ENCODE peak calls at places on chromosome 5, in five cellular contexts. J is ovary, U is upper lobe of left lung, E is IMR-90, S is adrenal gland. B is an unnamed sample.

GRCh38 chr5:10289353-10289752 is 18.3 kb downstream of the CMBL start:
- DNase-seq in U (peak), E (no peak), S (no peak), J (peak), B (no peak)

GRCh38 chr5:148482697-148483462 is 99.1 kb downstream of the FBXO38 start:
- DNase-seq in U (peak), J (peak), S (peak), E (peak), B (no peak)

GRCh38 chr5:142245776-142246175 is 79.0 kb downstream of the SPRY4 start:
- DNase-seq in S (no peak), U (no peak), E (no peak), J (no peak), B (no peak)

GRCh38 chr5:63963926-63964325 is 1.7 kb upstream of the HTR1A start:
- DNase-seq in U (no peak), J (no peak), S (no peak), E (no peak), B (no peak)

GRCh38 chr5:163347671-163348070 is 89.7 kb upstream of the CCNG1 start:
- DNase-seq in J (peak), S (peak), U (peak), E (peak), B (no peak)

GRCh38 chr5:169431386-169431785 is 130.4 kb upstream of the SLIT3 start:
- DNase-seq in J (no peak), E (no peak), S (no peak), U (no peak), B (no peak)

GRCh38 chr5:19701731-19702130 is 286.3 kb downstream of the CDH18 start:
- DNase-seq in E (no peak), J (no peak), S (no peak), U (no peak), B (no peak)

GRCh38 chr5:89929173-89929572 is 480.4 kb downstream of the CETN3 start:
- DNase-seq in U (no peak), E (no peak), J (no peak), S (no peak), B (no peak)

GRCh38 chr5:141149812-141150211 is at the start of gene PCDHB6:
- DNase-seq in S (no peak), U (no peak), E (peak), J (no peak), B (no peak)

GRCh38 chr5:176388003-176388340 is 426 bp downstream of the NOP16 start:
- DNase-seq in J (no peak), S (no peak), U (no peak), E (peak), B (no peak)

GRCh38 chr5:133523013-133523658 is 89.2 kb downstream of the FSTL4 start:
- DNase-seq in S (no peak), U (no peak), J (no peak), E (no peak), B (no peak)

GRCh38 chr5:21452429-21452828 is 1400.7 kb downstream of the CDH12 start:
- DNase-seq in U (no peak), J (no peak), E (no peak), S (peak), B (no peak)

GRCh38 chr5:132369471-132370240 is at the start of gene SLC22A5:
- DNase-seq in E (peak), S (peak), J (peak), U (peak), B (peak)

GRCh38 chr5:105968961-105969360 is 1701.8 kb downstream of the EFNA5 start:
- DNase-seq in U (no peak), S (no peak), J (no peak), E (no peak), B (no peak)

GRCh38 chr5:139282195-139282557 is 11.4 kb upstream of the MATR3 start:
- DNase-seq in S (no peak), J (no peak), E (peak), U (no peak), B (no peak)

GRCh38 chr5:119217183-119217582 is 138.6 kb upstream of the TNFAIP8 start:
- DNase-seq in U (no peak), S (no peak), E (no peak), J (no peak), B (no peak)

GRCh38 chr5:140321796-140322195 is 18.9 kb upstream of the PFDN1 start:
- DNase-seq in E (no peak), U (peak), S (peak), J (no peak), B (peak)

GRCh38 chr5:33312631-33313030 is 128.1 kb upstream of the TARS1 start:
- DNase-seq in S (no peak), J (no peak), E (peak), U (no peak), B (no peak)

GRCh38 chr5:154236-154635 is 37.1 kb upstream of the LRRC14B start:
- DNase-seq in U (no peak), J (no peak), S (no peak), E (no peak), B (peak)

GRCh38 chr5:159533197-159533596 is 202.9 kb upstream of the IL12B start:
- DNase-seq in U (no peak), J (no peak), S (no peak), E (peak), B (no peak)

GRCh38 chr5:66851306-66851705 is 255.1 kb downstream of the MAST4 start:
- DNase-seq in S (no peak), J (no peak), U (no peak), E (peak), B (no peak)

GRCh38 chr5:109487753-109488420 is 78.1 kb upstream of the PJA2 start:
- DNase-seq in U (no peak), J (no peak), E (no peak), S (no peak), B (no peak)

GRCh38 chr5:136040746-136041415 is 12.1 kb downstream of the TGFBI start:
- DNase-seq in U (no peak), S (no peak), J (no peak), E (no peak), B (no peak)

GRCh38 chr5:171541380-171541779 is 121.9 kb downstream of the FGF18 start:
- DNase-seq in S (no peak), U (no peak), E (no peak), J (no peak), B (no peak)

GRCh38 chr5:135034963-135035677 is 1.1 kb upstream of the PITX1 start:
- DNase-seq in J (no peak), S (no peak), U (no peak), E (no peak), B (no peak)

GRCh38 chr5:144236479-144236878 is 65.8 kb downstream of the KCTD16 start:
- DNase-seq in S (no peak), U (no peak), E (no peak), J (no peak), B (no peak)

GRCh38 chr5:135465391-135466122 is 13.4 kb upstream of the TIFAB start:
- DNase-seq in S (no peak), U (no peak), E (no peak), J (peak), B (no peak)

GRCh38 chr5:149489605-149490037 is 61.6 kb downstream of the CSNK1A1 start:
- DNase-seq in U (no peak), E (peak), S (no peak), J (no peak), B (no peak)

GRCh38 chr5:42691413-42691861 is 65.2 kb upstream of the CCDC152 start:
- DNase-seq in E (peak), U (no peak), J (no peak), S (no peak), B (no peak)

GRCh38 chr5:126954981-126955380 is 75.4 kb downstream of the MARCHF3 start:
- DNase-seq in E (no peak), S (no peak), U (no peak), J (no peak), B (no peak)

GRCh38 chr5:66511491-66511890 is 84.7 kb upstream of the MAST4 start:
- DNase-seq in S (no peak), J (no peak), E (no peak), U (no peak), B (no peak)

GRCh38 chr5:82799346-82800077 is 277.7 kb downstream of the TMEM167A start:
- DNase-seq in E (no peak), S (no peak), U (no peak), J (no peak), B (no peak)

GRCh38 chr5:150108711-150109605 is 22.6 kb upstream of the CSF1R start:
- DNase-seq in E (no peak), U (no peak), S (no peak), J (no peak), B (peak)

GRCh38 chr5:159313197-159313596 is 17.1 kb downstream of the IL12B start:
- DNase-seq in E (no peak), S (no peak), J (no peak), U (no peak), B (no peak)

GRCh38 chr5:118862596-118862995 is 125.8 kb downstream of the DTWD2 start:
- DNase-seq in E (peak), J (no peak), U (no peak), S (no peak), B (no peak)

GRCh38 chr5:32312194-32312681 is 501 bp downstream of the MTMR12 start:
- DNase-seq in S (peak), J (peak), U (peak), E (peak), B (no peak)

GRCh38 chr5:32307769-32308194 is 5.0 kb downstream of the MTMR12 start:
- DNase-seq in S (no peak), E (no peak), J (no peak), U (no peak), B (no peak)

GRCh38 chr5:32311404-32312193 is 1.1 kb downstream of the MTMR12 start:
- DNase-seq in U (no peak), S (no peak), E (peak), J (peak), B (no peak)

GRCh38 chr5:32308951-32309350 is 3.8 kb downstream of the MTMR12 start:
- DNase-seq in U (no peak), S (no peak), J (no peak), E (no peak), B (no peak)

DNA sequence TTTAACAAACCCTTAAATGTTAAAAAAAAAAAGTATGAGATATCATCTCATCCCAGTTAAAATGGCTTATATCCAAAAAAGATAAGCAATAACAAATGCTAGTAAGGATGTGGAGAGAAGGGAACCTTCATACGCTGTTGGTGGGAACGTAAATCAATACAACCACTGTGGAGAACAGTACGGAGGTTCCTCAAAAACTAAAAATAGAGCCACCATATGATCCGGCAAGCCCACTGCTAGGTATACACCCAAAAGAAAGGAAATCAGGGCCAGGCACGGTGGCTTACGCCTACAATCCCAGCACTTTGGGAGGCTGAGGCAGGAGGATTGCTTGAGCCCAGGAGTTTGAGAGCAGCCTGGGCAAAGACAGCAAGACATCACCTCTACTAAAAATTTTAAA is 3.0 kb downstream of the MTMR12 start:
- DNase-seq in E (no peak), U (no peak), J (no peak), S (no peak), B (peak)
- H3K4me3 ChIP-seq in E (no peak), U (no peak), J (no peak), S (no peak), B (no peak)

GRCh38 chr5:88860501-88860900 is 22.5 kb downstream of the MEF2C start:
- DNase-seq in J (no peak), S (no peak), U (no peak), E (peak), B (no peak)
- TF ChIP-seq POLR2A in J (no peak), S (no peak), U (no peak), E (no peak), B (no peak)

DNA sequence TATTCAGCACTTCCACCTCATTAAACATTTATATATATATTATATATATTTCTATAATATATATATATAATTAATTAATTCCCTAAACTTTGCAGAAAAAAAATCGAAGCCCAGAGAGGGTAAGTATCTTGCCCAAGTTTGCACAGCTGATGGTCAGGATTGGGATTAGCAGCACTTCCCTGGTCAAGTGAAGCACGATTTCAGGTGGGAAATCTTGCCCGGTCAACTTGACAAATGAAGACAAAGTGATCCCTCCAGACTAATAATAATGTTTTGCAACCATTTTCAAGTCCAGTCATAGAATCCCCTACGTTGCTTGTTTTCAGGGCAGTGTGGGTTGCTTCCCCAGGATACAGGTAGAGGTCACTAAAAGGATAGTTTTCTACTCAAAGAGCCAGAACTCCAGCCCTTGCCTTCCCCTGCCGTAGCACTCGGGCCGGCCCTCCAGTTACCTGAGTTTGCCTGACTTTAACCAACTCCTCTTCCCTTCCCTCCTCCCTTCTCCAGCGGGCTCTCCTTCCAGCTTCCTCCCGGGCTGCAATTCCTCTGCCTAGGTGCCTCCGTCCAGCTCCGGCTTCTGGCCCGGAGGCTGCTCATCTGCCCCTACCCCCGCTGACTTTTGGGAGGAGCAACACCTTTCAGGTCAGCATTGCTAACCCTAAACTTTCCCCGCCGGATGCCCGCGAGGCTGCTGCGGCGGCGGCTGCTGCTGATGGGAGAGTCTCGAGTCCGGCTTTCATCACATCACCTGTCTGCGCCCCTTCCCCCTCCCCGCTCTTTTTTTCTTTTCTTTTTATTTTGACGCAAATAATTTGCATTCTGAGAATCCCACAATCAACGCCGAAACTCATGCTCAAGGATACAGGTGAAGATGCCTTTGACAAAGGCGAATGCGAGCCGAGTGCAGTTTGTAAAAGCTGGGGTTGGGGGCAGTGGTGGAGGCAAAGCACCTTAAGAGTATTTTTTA is 928 bp downstream of the PRLR start:
- DNase-seq in U (peak), S (peak), J (no peak), E (no peak), B (peak)
- H3K4me3 ChIP-seq in U (peak), S (peak), J (peak), E (no peak), B (peak)

GRCh38 chr5:172866802-172867748 is 33.0 kb downstream of the ERGIC1 start:
- DNase-seq in E (peak), U (no peak), J (peak), S (no peak), B (peak)
- TF ChIP-seq POLR2A in E (no peak), U (no peak), J (no peak), S (no peak), B (no peak)

GRCh38 chr5:85288914-85289313 is 904.2 kb upstream of the EDIL3 start:
- DNase-seq in E (no peak), S (no peak), U (no peak), J (no peak), B (no peak)

DNA sequence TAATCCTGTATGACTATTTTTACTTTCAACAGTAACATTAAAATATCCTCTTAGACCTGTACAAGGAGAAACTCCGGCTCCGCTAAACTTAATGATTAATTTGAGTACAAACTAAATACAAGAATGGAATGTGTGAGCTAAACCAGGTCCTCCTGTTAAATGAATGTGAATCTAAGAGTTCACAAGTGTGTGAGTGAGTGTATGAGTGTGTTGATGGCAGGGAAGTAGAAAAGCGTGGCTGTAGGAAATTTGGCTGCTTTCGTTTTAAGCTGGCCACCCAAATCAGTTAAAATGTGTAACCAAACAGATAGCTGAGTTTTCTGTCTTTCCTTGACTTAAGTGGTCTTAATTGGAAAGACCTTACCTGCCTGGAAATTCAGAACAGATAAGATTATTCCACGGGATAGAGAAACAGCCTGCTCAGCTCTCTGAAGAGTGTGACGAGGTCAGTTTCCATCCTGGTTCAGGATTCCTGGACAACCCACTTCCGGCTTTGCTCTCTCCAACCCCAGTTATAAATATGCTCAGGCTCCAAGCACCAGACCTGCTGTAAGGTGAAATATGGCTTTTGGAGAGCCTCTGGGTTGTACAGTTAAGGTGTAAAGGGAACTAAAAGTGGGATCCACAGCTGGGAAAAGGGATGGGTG is 908.6 kb upstream of the EDIL3 start:
- DNase-seq in U (peak), E (peak), J (no peak), S (no peak), B (no peak)
- H3K4me3 ChIP-seq in U (peak), E (peak), J (no peak), S (no peak), B (no peak)

GRCh38 chr5:178486305-178486704 is 103.9 kb downstream of the COL23A1 start:
- DNase-seq in U (no peak), E (no peak), J (no peak), S (no peak), B (no peak)
- TF ChIP-seq POLR2A in U (no peak), E (no peak), J (no peak), S (no peak), B (no peak)

GRCh38 chr5:180155331-180155881 is 53.6 kb downstream of the RASGEF1C start:
- DNase-seq in E (no peak), S (no peak), J (no peak), U (peak), B (peak)
- H3K4me3 ChIP-seq in E (no peak), S (no peak), J (no peak), U (no peak), B (no peak)

GRCh38 chr5:40832345-40832744 is 2.7 kb downstream of the RPL37 start:
- DNase-seq in U (no peak), E (peak), J (no peak), S (no peak), B (no peak)

GRCh38 chr5:40834391-40834848 is 602 bp downstream of the RPL37 start:
- DNase-seq in J (peak), E (peak), U (peak), S (peak), B (no peak)

GRCh38 chr5:40834849-40835787 is at the start of gene RPL37:
- DNase-seq in J (peak), E (peak), U (peak), S (peak), B (peak)

GRCh38 chr5:40831346-40832210 is 3.4 kb downstream of the RPL37 start:
- DNase-seq in U (no peak), S (no peak), J (no peak), E (peak), B (no peak)

DNA sequence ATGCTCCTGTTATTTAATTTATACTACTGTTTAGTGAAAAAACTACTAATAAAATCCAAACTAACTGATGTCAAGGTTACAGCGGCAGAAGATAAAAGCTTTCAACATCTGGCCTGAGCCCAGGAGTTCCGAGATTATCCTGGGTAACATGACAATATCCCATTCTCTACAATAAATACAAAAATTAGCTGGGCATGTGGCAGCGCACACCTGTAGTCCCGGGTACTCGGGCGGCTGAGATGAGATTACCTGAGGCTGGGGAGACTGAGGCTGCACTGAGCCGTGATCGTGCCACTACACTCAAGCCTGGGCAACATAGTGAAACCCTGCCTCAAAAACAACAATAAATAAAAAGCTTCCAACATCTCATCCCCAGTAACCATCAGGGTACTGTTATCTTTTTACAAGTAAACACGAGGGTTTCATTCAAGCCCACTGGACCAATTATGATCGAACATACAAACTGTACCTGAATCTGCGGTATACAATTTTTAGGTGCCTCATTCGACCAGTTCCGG is 1.3 kb downstream of the RPL37 start:
- DNase-seq in U (no peak), S (no peak), E (no peak), J (no peak), B (no peak)
- TF ChIP-seq POLR2A in U (no peak), S (no peak), E (no peak), J (no peak), B (no peak)

GRCh38 chr5:77180167-77181081 is 30.1 kb upstream of the PDE8B start:
- DNase-seq in S (peak), E (no peak), J (peak), U (peak), B (no peak)
- H3K4me3 ChIP-seq in S (no peak), E (peak), J (peak), U (peak), B (peak)